ENCODE peak calls at places on chromosomes 2 and 18, in four cellular contexts. One of them, this sample, is unnamed. For H3K27me3, the result is how much of the 10 kb centered on the place peaks cover.

GRCh38 chr2:13046557-13047165 is 329.9 kb downstream of the TRIB2 start:
- DNase-seq in HCT116: peak
- DNase-seq in mammary epithelial cell: no peak
- DNase-seq in dorsolateral prefrontal cortex: no peak
- DNase-seq in this sample: no peak

GRCh38 chr18:64966667-64967066 is 784.1 kb upstream of the CDH7 start:
- DNase-seq in HCT116: no peak
- DNase-seq in dorsolateral prefrontal cortex: no peak
- DNase-seq in mammary epithelial cell: no peak
- DNase-seq in this sample: no peak

GRCh38 chr18:32019251-32019943 is 772 bp downstream of the RNF125 start:
- DNase-seq in mammary epithelial cell: peak
- DNase-seq in HCT116: peak
- DNase-seq in dorsolateral prefrontal cortex: peak
- DNase-seq in this sample: no peak

GRCh38 chr2:147449323-147450080 is 395.3 kb upstream of the ACVR2A start:
- DNase-seq in dorsolateral prefrontal cortex: no peak
- DNase-seq in mammary epithelial cell: no peak
- DNase-seq in HCT116: no peak
- DNase-seq in this sample: no peak

GRCh38 chr2:2188344-2189111 is 142.5 kb downstream of the MYT1L start:
- DNase-seq in HCT116: no peak
- DNase-seq in mammary epithelial cell: no peak
- DNase-seq in dorsolateral prefrontal cortex: no peak
- DNase-seq in this sample: no peak

GRCh38 chr2:25333981-25334380 is 7.7 kb downstream of the DNMT3A start:
- DNase-seq in mammary epithelial cell: no peak
- DNase-seq in dorsolateral prefrontal cortex: no peak
- DNase-seq in HCT116: no peak
- DNase-seq in this sample: no peak

GRCh38 chr2:469521-469920 is 181.6 kb upstream of the ALKAL2 start:
- DNase-seq in HCT116: no peak
- DNase-seq in dorsolateral prefrontal cortex: no peak
- DNase-seq in mammary epithelial cell: no peak
- DNase-seq in this sample: no peak

GRCh38 chr2:96662360-96662759 is 19.8 kb downstream of the FER1L5 start:
- DNase-seq in HCT116: no peak
- DNase-seq in dorsolateral prefrontal cortex: no peak
- DNase-seq in mammary epithelial cell: no peak
- DNase-seq in this sample: no peak

GRCh38 chr2:96113951-96114350 is 2.4 kb downstream of the ADRA2B start:
- DNase-seq in dorsolateral prefrontal cortex: no peak
- DNase-seq in HCT116: no peak
- DNase-seq in mammary epithelial cell: no peak
- DNase-seq in this sample: no peak

GRCh38 chr2:97914691-97915213 is 81.0 kb downstream of the TMEM131 start:
- DNase-seq in HCT116: no peak
- DNase-seq in dorsolateral prefrontal cortex: no peak
- DNase-seq in mammary epithelial cell: no peak
- DNase-seq in this sample: no peak

GRCh38 chr2:84421197-84421596 is 37.9 kb downstream of the SUCLG1 start:
- DNase-seq in dorsolateral prefrontal cortex: no peak
- DNase-seq in mammary epithelial cell: no peak
- DNase-seq in HCT116: no peak
- DNase-seq in this sample: no peak

GRCh38 chr18:11387880-11388279 is 221.5 kb upstream of the SLC35G4 start:
- DNase-seq in HCT116: peak
- DNase-seq in dorsolateral prefrontal cortex: no peak
- DNase-seq in mammary epithelial cell: peak
- DNase-seq in this sample: no peak

GRCh38 chr2:147773479-147773878 is 71.3 kb upstream of the ACVR2A start:
- DNase-seq in HCT116: no peak
- DNase-seq in dorsolateral prefrontal cortex: no peak
- DNase-seq in mammary epithelial cell: no peak
- DNase-seq in this sample: no peak

GRCh38 chr2:218716070-218716469 is 5.4 kb downstream of the TTLL4 start:
- DNase-seq in HCT116: no peak
- DNase-seq in dorsolateral prefrontal cortex: no peak
- DNase-seq in mammary epithelial cell: no peak
- DNase-seq in this sample: no peak

GRCh38 chr18:47929681-47930085 is 776 bp downstream of the SMAD2 start:
- DNase-seq in HCT116: no peak
- DNase-seq in mammary epithelial cell: peak
- DNase-seq in dorsolateral prefrontal cortex: no peak
- DNase-seq in this sample: no peak

GRCh38 chr2:66432801-66433694 is 1.9 kb upstream of the MEIS1 start:
- DNase-seq in mammary epithelial cell: peak
- DNase-seq in dorsolateral prefrontal cortex: peak
- DNase-seq in HCT116: no peak
- DNase-seq in this sample: peak

GRCh38 chr2:172339431-172340010 is 87.9 kb upstream of the ITGA6 start:
- DNase-seq in dorsolateral prefrontal cortex: no peak
- DNase-seq in HCT116: no peak
- DNase-seq in mammary epithelial cell: peak
- DNase-seq in this sample: no peak

GRCh38 chr2:218400167-218400929 is 680 bp downstream of the CTDSP1 start:
- DNase-seq in dorsolateral prefrontal cortex: peak
- DNase-seq in HCT116: no peak
- DNase-seq in mammary epithelial cell: peak
- DNase-seq in this sample: no peak

GRCh38 chr2:173502296-173502695 is 147.6 kb downstream of the CDCA7 start:
- DNase-seq in HCT116: no peak
- DNase-seq in mammary epithelial cell: no peak
- DNase-seq in dorsolateral prefrontal cortex: no peak
- DNase-seq in this sample: no peak

GRCh38 chr2:96156926-96157648 is 11.8 kb upstream of the DUSP2 start:
- DNase-seq in HCT116: no peak
- DNase-seq in dorsolateral prefrontal cortex: no peak
- DNase-seq in mammary epithelial cell: no peak
- DNase-seq in this sample: no peak

GRCh38 chr2:51013060-51013746 is 18.7 kb downstream of the NRXN1 start:
- DNase-seq in mammary epithelial cell: peak
- DNase-seq in HCT116: peak
- DNase-seq in dorsolateral prefrontal cortex: no peak
- DNase-seq in this sample: peak

GRCh38 chr2:196925445-196925767 is 1.1 kb downstream of the PGAP1 start:
- DNase-seq in HCT116: no peak
- DNase-seq in mammary epithelial cell: no peak
- DNase-seq in dorsolateral prefrontal cortex: no peak
- DNase-seq in this sample: no peak

GRCh38 chr2:203484266-203485112 is 50.6 kb downstream of the RAPH1 start:
- DNase-seq in dorsolateral prefrontal cortex: no peak
- DNase-seq in HCT116: no peak
- DNase-seq in mammary epithelial cell: peak
- DNase-seq in this sample: no peak

GRCh38 chr2:73053316-73054114 is 18.0 kb downstream of the SFXN5 start:
- DNase-seq in HCT116: no peak
- DNase-seq in mammary epithelial cell: no peak
- DNase-seq in dorsolateral prefrontal cortex: no peak
- DNase-seq in this sample: no peak

GRCh38 chr2:102057502-102058292 is 65.9 kb downstream of the IL1R2 start:
- DNase-seq in HCT116: no peak
- DNase-seq in mammary epithelial cell: no peak
- DNase-seq in dorsolateral prefrontal cortex: no peak
- DNase-seq in this sample: no peak

GRCh38 chr2:222315443-222316121 is 16.8 kb upstream of the PAX3 start:
- DNase-seq in mammary epithelial cell: no peak
- DNase-seq in dorsolateral prefrontal cortex: no peak
- DNase-seq in HCT116: no peak
- DNase-seq in this sample: no peak

GRCh38 chr18:48863432-48864065 is 87.2 kb downstream of the SMAD7 start:
- DNase-seq in mammary epithelial cell: no peak
- DNase-seq in HCT116: no peak
- DNase-seq in dorsolateral prefrontal cortex: no peak
- DNase-seq in this sample: no peak

GRCh38 chr2:83420993-83421392 is 1038.1 kb downstream of the SUCLG1 start:
- DNase-seq in dorsolateral prefrontal cortex: no peak
- DNase-seq in mammary epithelial cell: no peak
- DNase-seq in HCT116: no peak
- DNase-seq in this sample: no peak

GRCh38 chr2:236875906-236876505 is 209.7 kb upstream of the COPS8 start:
- DNase-seq in dorsolateral prefrontal cortex: no peak
- DNase-seq in HCT116: no peak
- DNase-seq in mammary epithelial cell: no peak
- DNase-seq in this sample: no peak

GRCh38 chr2:28694364-28694763 is 57.3 kb upstream of the PPP1CB start:
- DNase-seq in HCT116: no peak
- DNase-seq in mammary epithelial cell: no peak
- DNase-seq in dorsolateral prefrontal cortex: no peak
- DNase-seq in this sample: no peak

GRCh38 chr2:177243073-177243472 is 21.5 kb downstream of the NFE2L2 start:
- DNase-seq in HCT116: no peak
- DNase-seq in mammary epithelial cell: no peak
- DNase-seq in dorsolateral prefrontal cortex: no peak
- DNase-seq in this sample: no peak

GRCh38 chr2:10659898-10660568 is 29.7 kb downstream of the NOL10 start:
- DNase-seq in mammary epithelial cell: peak
- DNase-seq in HCT116: peak
- DNase-seq in dorsolateral prefrontal cortex: peak
- DNase-seq in this sample: peak

GRCh38 chr18:5057348-5058012 is 139.6 kb downstream of the AKAIN1 start:
- DNase-seq in HCT116: peak
- DNase-seq in dorsolateral prefrontal cortex: peak
- DNase-seq in mammary epithelial cell: peak
- DNase-seq in this sample: peak

GRCh38 chr2:38146302-38146916 is 70.5 kb upstream of the CYP1B1 start:
- DNase-seq in mammary epithelial cell: peak
- DNase-seq in dorsolateral prefrontal cortex: peak
- DNase-seq in HCT116: peak
- DNase-seq in this sample: peak

GRCh38 chr2:38148501-38148900 is 72.5 kb upstream of the CYP1B1 start:
- DNase-seq in dorsolateral prefrontal cortex: no peak
- DNase-seq in HCT116: no peak
- DNase-seq in mammary epithelial cell: peak
- DNase-seq in this sample: peak

GRCh38 chr2:38146917-38147307 is 71.0 kb upstream of the CYP1B1 start:
- DNase-seq in mammary epithelial cell: peak
- DNase-seq in HCT116: peak
- DNase-seq in dorsolateral prefrontal cortex: no peak
- DNase-seq in this sample: peak

GRCh38 chr2:38149533-38149932 is 73.6 kb upstream of the CYP1B1 start:
- DNase-seq in HCT116: no peak
- DNase-seq in dorsolateral prefrontal cortex: no peak
- DNase-seq in mammary epithelial cell: no peak
- DNase-seq in this sample: no peak

GRCh38 chr2:38147333-38148121 is 71.6 kb upstream of the CYP1B1 start:
- DNase-seq in dorsolateral prefrontal cortex: no peak
- DNase-seq in HCT116: no peak
- DNase-seq in mammary epithelial cell: peak
- DNase-seq in this sample: no peak
- H3K4me3 ChIP-seq in dorsolateral prefrontal cortex: no peak
- H3K4me3 ChIP-seq in HCT116: peak
- H3K4me3 ChIP-seq in mammary epithelial cell: no peak
- H3K4me3 ChIP-seq in this sample: no peak

DNA sequence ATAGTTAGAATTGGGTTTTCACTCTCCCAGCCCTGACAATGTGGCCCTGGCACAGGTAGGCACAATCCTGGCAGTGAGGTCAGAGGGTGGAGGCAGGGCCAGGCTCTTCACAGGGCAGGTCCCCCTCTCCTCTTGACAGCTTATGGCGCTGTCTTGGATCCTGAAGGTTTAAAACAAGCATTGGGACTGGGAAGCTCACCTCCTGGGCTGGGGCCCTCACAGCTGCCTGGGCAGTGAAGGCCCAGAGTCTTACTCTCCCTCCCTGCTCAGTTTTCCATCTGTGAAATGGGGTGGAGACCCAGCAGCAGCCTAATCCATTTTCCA is 23.3 kb downstream of the LBH start:
- DNase-seq in HCT116: no peak
- DNase-seq in mammary epithelial cell: no peak
- DNase-seq in dorsolateral prefrontal cortex: no peak
- DNase-seq in this sample: no peak
- H3K27me3 ChIP-seq in HCT116: under half
- H3K27me3 ChIP-seq in mammary epithelial cell: under half
- H3K27me3 ChIP-seq in dorsolateral prefrontal cortex: under half
- H3K27me3 ChIP-seq in this sample: under half

GRCh38 chr2:199484927-199485326 is 27.2 kb upstream of the SATB2 start:
- DNase-seq in HCT116: no peak
- DNase-seq in dorsolateral prefrontal cortex: no peak
- DNase-seq in mammary epithelial cell: no peak
- DNase-seq in this sample: no peak
- TF ChIP-seq CTCF in HCT116: peak
- TF ChIP-seq CTCF in dorsolateral prefrontal cortex: no peak
- TF ChIP-seq CTCF in mammary epithelial cell: peak
- TF ChIP-seq CTCF in this sample: no peak

GRCh38 chr18:36580266-36580665 is 248.5 kb downstream of the TPGS2 start:
- DNase-seq in HCT116: no peak
- DNase-seq in mammary epithelial cell: peak
- DNase-seq in dorsolateral prefrontal cortex: no peak
- DNase-seq in this sample: no peak

GRCh38 chr18:36579311-36579710 is 249.5 kb downstream of the TPGS2 start:
- DNase-seq in mammary epithelial cell: no peak
- DNase-seq in dorsolateral prefrontal cortex: no peak
- DNase-seq in HCT116: no peak
- DNase-seq in this sample: no peak

GRCh38 chr18:36580874-36581750 is 247.7 kb downstream of the TPGS2 start:
- DNase-seq in dorsolateral prefrontal cortex: no peak
- DNase-seq in HCT116: no peak
- DNase-seq in mammary epithelial cell: peak
- DNase-seq in this sample: peak

GRCh38 chr18:36578871-36579270 is 249.9 kb downstream of the TPGS2 start:
- DNase-seq in HCT116: no peak
- DNase-seq in dorsolateral prefrontal cortex: no peak
- DNase-seq in mammary epithelial cell: no peak
- DNase-seq in this sample: no peak

DNA sequence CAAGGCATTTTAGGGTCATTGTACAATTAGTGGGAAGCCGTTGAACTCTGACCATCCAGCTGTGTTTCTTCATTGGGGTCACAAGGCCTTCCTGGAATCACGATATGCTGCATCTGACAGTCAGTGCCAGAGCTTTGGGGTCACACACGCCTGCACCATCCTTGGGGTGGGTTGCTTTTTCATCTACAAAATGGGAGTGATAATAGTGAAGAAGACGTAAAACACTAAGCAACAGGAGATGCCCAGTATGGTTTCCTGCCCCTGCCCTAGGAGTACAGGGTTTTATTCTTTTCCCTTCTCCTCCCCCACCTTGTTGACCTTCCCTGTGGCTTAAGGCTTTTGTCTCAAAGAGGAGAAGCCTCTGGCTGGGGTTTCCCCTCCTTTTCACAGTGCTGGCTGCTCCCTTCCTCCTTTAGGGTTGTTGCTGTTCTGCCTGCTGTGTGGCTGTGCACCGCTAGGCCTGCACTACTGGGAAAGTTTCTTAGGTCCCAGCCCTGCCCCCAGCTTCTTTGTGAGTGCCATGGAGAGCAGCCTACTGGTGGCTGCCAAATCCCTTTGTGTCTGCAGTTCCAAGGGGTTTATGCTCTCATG is 245.6 kb downstream of the TPGS2 start:
- DNase-seq in dorsolateral prefrontal cortex: no peak
- DNase-seq in mammary epithelial cell: no peak
- DNase-seq in HCT116: no peak
- DNase-seq in this sample: no peak
- H3K4me3 ChIP-seq in dorsolateral prefrontal cortex: no peak
- H3K4me3 ChIP-seq in mammary epithelial cell: no peak
- H3K4me3 ChIP-seq in HCT116: no peak
- H3K4me3 ChIP-seq in this sample: no peak

This sample was measured in breast epithelium.